ENCODE peak calls at places on chromosomes 7 and 10, in five cellular contexts. A is CD8-positive, alpha-beta memory T cell; C is breast epithelium; X is thyroid gland; F is naive thymus-derived CD4-positive, alpha-beta T cell. O is an unnamed sample.
A peak's percentile ranks its signal among the peaks of the same experiment; 100 is the strongest.

GRCh38 chr7:26186364-26187311 is 13.9 kb downstream of the HNRNPA2B1 start:
- DNase-seq in A (no peak), C (no peak), X (no peak), F (no peak), O (no peak)

GRCh38 chr7:18958627-18959026 is 158.8 kb downstream of the TWIST1 start:
- DNase-seq in A (no peak), C (no peak), X (no peak), F (no peak), O (no peak)

GRCh38 chr7:151930695-151931094 is 25.6 kb upstream of the GALNTL5 start:
- DNase-seq in A (no peak), C (no peak), X (no peak), F (no peak), O (no peak)

GRCh38 chr7:92691578-92691977 is 101.4 kb upstream of the FAM133B start:
- DNase-seq in A (no peak), C (no peak), X (no peak), F (no peak), O (no peak)

GRCh38 chr7:158097511-158098124 is 490.0 kb downstream of the PTPRN2 start:
- DNase-seq in A (no peak), C (no peak), X (no peak), F (no peak), O (no peak)

GRCh38 chr7:5350600-5351385 is 68.0 kb downstream of the SLC29A4 start:
- DNase-seq in A (no peak), C (no peak), X (no peak), F (no peak), O (no peak)

GRCh38 chr10:78407009-78407711 is 373.5 kb downstream of the RPS24 start:
- DNase-seq in A (no peak), C (peak; percentile 88), X (peak; percentile 94), F (peak; percentile 34), O (peak; percentile 86)

GRCh38 chr7:101172854-101173751 is 7.0 kb downstream of the NAT16 start:
- DNase-seq in A (no peak), C (peak; percentile 31), X (peak; percentile 94), F (no peak), O (peak; percentile 82)

GRCh38 chr7:78472519-78472918 is 673.9 kb downstream of the PHTF2 start:
- DNase-seq in A (no peak), C (no peak), X (no peak), F (no peak), O (no peak)

GRCh38 chr7:74480861-74481417 is 27.2 kb downstream of the GTF2IRD1 start:
- DNase-seq in A (no peak), C (peak; percentile 70), X (peak; percentile 89), F (no peak), O (peak; percentile 34)

GRCh38 chr10:69107667-69108066 is 16.3 kb upstream of the VPS26A start:
- DNase-seq in A (no peak), C (no peak), X (no peak), F (no peak), O (no peak)

GRCh38 chr7:120554960-120555571 is 282.1 kb downstream of the KCND2 start:
- DNase-seq in A (no peak), C (no peak), X (peak; percentile 26), F (no peak), O (peak; percentile 53)

GRCh38 chr10:11830836-11831519 is 7.8 kb downstream of the PROSER2 start:
- DNase-seq in A (no peak), C (no peak), X (no peak), F (no peak), O (peak; percentile 19)

GRCh38 chr10:11831520-11831951 is 8.4 kb downstream of the PROSER2 start:
- DNase-seq in A (no peak), C (no peak), X (no peak), F (no peak), O (no peak)

GRCh38 chr10:11827414-11827813 is 4.3 kb downstream of the PROSER2 start:
- DNase-seq in A (no peak), C (no peak), X (no peak), F (no peak), O (no peak)

GRCh38 chr10:11827006-11827405 is 3.9 kb downstream of the PROSER2 start:
- DNase-seq in A (no peak), C (no peak), X (no peak), F (no peak), O (no peak)

GRCh38 chr10:11828682-11829284 is 5.6 kb downstream of the PROSER2 start:
- DNase-seq in A (no peak), C (no peak), X (no peak), F (no peak), O (no peak)
- H3K27ac ChIP-seq in A (no peak overlapping the region), C (no peak overlapping the region), X (no peak overlapping the region), F (no peak overlapping the region), O (no peak overlapping the region)

DNA sequence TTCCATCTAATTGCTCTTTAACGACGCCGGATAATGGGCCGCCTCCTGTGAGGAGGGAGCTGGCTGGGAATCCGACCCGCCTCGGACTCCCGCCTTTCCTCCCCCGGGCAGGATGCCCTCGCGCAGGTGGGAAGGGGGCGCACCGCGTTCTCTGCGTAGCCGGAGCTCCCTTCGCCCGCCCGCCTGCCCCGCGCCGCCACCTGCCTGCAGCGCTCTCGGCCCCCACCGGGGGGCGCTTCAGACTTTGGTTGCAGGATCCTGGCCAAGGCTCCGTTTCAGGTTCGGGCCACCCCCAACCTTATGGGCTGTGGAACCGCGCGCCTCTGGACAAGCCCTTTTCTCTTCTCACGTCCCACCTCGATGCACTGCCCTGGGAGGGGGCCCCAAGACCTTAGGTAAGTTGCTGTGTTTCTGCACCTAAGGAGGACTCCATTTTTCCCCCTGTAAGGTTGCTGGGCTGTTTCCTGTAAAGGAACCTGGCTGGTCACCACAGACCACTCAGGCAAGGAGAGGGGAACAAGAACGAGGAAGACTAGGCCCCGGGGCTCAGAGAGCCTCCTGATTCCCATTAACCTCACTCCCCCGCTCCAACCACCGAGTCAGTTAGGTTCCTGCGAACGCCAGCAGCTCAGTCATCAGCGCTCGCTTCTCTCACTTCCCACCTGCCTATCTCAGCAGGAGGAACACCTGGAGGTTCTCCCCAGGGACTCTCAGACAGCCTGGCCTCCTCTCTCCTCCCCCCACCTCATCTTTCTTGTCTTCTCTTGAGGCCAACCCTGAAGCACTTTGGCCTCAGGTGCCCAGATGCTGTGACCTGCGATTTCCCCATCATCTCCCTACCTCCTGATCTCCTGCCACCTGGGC is 11.4 kb upstream of the KAZALD1 start:
- DNase-seq in A (peak; percentile 76), C (peak; percentile 42), X (peak; percentile 49), F (peak; percentile 82), O (peak; percentile 73)
- H3K4me3 ChIP-seq in A (no peak overlapping the region), C (peak overlapping the region; percentile 33), X (no peak overlapping the region), F (no peak overlapping the region), O (no peak overlapping the region)

GRCh38 chr7:55260671-55261385 is 104.3 kb upstream of the LANCL2 start:
- DNase-seq in A (no peak), C (no peak), X (no peak), F (no peak), O (no peak)
- H3K27ac ChIP-seq in A (no peak overlapping the region), C (no peak overlapping the region), X (no peak overlapping the region), F (no peak overlapping the region), O (no peak overlapping the region)

GRCh38 chr10:70889291-70889690 is 926 bp upstream of the PCBD1 start:
- DNase-seq in A (no peak), C (no peak), X (no peak), F (no peak), O (no peak)
- H3K4me3 ChIP-seq in A (no peak overlapping the region), C (no peak overlapping the region), X (no peak overlapping the region), F (no peak overlapping the region), O (no peak overlapping the region)

GRCh38 chr10:110459600-110459999 is 38.1 kb upstream of the DUSP5 start:
- DNase-seq in A (no peak), C (no peak), X (no peak), F (no peak), O (no peak)
- H3K27ac ChIP-seq in A (no peak overlapping the region), C (peak overlapping the region; percentile 66), X (peak overlapping the region; percentile 74), F (no peak overlapping the region), O (no peak overlapping the region)

DNA sequence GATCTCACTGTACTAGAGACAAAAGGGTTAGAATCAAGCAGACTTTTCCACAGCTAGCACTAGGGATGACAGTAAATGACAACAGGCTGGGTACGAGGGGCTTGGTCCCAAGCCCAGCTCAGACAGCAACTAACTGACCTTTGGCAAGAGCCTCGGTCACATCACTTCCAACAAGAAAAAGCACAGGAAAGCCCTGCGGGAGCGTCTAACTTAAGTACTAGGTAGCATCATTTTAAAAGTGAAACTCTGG is 22.8 kb downstream of the CALML3 start:
- DNase-seq in A (no peak), C (no peak), X (no peak), F (no peak), O (no peak)
- H3K4me3 ChIP-seq in A (no peak overlapping the region), C (peak overlapping the region; percentile 42), X (no peak overlapping the region), F (no peak overlapping the region), O (no peak overlapping the region)

GRCh38 chr7:80844916-80845315 is 73.9 kb downstream of the SEMA3C start:
- DNase-seq in A (no peak), C (no peak), X (no peak), F (no peak), O (no peak)
- H3K27ac ChIP-seq in A (no peak overlapping the region), C (no peak overlapping the region), X (no peak overlapping the region), F (no peak overlapping the region), O (no peak overlapping the region)

DNA sequence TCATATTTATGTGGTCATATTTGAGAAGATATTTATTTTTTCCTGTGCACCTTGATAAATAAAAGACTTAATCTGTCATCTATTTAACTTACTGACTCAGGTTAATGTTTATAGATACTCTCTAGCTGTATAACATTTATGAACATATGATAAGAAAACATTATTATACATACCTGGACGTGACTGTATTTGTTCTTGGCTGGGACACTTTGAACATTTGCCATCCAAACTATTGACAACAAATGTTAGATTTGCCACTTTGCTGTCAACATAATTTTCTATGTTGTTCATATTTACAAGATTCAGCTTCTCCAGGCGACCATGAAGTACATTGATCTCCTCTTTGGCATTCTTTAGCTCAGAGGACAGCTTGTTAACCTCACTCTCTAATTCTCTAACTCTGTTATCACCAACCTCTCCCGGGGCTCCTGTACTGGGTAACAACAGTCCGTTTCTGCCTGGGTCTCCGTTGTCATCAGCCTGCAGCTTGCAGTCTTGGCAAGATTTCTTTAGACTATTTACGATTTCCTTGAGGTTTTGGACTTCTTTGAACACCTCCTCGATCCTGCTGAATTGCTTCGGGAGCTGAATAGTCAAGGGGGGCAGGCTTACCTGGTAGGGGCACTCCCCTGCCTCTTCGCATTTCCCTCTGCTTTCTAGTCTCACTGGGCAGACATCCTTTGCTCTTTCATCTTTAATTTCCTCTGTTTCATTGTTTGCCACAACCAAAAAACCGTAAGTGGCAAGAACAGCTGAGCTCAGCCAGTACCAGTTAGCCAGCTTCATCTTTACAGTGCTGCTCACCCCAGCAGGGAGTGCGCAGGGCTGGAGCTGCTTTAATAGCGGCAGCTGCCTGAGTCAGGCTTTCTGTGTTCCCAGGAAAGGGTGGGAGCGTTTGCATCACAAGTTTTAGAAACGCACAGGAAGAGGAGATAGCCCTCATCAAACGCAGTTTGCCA is at the start of gene FGL2:
- DNase-seq in A (no peak), C (peak; percentile 25), X (peak; percentile 46), F (no peak), O (peak; percentile 43)
- H3K4me3 ChIP-seq in A (peak within 1 kb of the TSS; percentile 66), C (peak within 1 kb of the TSS; percentile 48), X (no peak within 1 kb of the TSS), F (peak within 1 kb of the TSS; percentile 50), O (no peak within 1 kb of the TSS)

DNA sequence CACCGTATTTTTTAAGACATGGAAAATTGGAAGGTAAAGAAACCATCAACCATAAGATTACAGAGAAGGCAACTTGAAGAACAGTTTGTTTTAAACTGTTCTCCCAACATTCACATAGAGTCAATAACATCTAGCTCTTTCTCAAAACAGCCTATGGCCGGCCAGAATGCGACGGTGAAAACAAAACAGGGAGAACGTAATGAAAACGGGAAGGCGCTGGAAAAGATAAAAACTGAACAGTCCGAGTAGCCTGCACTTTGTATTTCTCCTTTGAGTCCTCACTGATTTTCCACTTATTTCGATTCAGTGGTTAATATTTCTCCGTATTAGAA is 637 bp downstream of the MICU1 start:
- DNase-seq in A (no peak), C (no peak), X (no peak), F (no peak), O (no peak)
- H3K27ac ChIP-seq in A (peak overlapping the region; percentile 68), C (peak overlapping the region; percentile 92), X (peak overlapping the region; percentile 64), F (peak overlapping the region; percentile 76), O (peak overlapping the region; percentile 81)

O was measured in body of pancreas.